ENCODE peak calls at places on chromosomes 1 and 21, in four cellular contexts. M, X, E and O are unnamed samples.

GRCh38 chr1:67429011-67429527 is 1.1 kb downstream of the SERBP1 start:
- DNase-seq in M (no peak), X (peak; percentile 30), E (no peak), O (no peak)

GRCh38 chr1:111252786-111253185 is 25.3 kb downstream of the CHI3L2 start:
- DNase-seq in M (no peak), X (no peak), E (no peak), O (no peak)

GRCh38 chr21:23837564-23837963 is 1769.7 kb downstream of the MRPL39 start:
- DNase-seq in M (no peak), X (no peak), E (no peak), O (no peak)

GRCh38 chr1:23177438-23178380 is 9.1 kb upstream of the LUZP1 start:
- DNase-seq in M (peak; percentile 43), X (peak; percentile 84), E (peak; percentile 25), O (peak; percentile 85)

GRCh38 chr1:228084325-228084724 is 1.8 kb downstream of the ARF1 start:
- DNase-seq in M (no peak), X (no peak), E (no peak), O (no peak)

GRCh38 chr1:60419023-60419422 is 345.5 kb upstream of the C1orf87 start:
- DNase-seq in M (no peak), X (no peak), E (no peak), O (no peak)

GRCh38 chr1:154765970-154766369 is 104.1 kb downstream of the KCNN3 start:
- DNase-seq in M (peak; percentile 63), X (peak; percentile 57), E (peak; percentile 35), O (no peak)

GRCh38 chr1:19028110-19028509 is 71.6 kb upstream of the IFFO2 start:
- DNase-seq in M (no peak), X (no peak), E (no peak), O (no peak)

GRCh38 chr1:9207715-9208114 is 26.9 kb upstream of the H6PD start:
- DNase-seq in M (no peak), X (no peak), E (no peak), O (no peak)

GRCh38 chr1:213041443-213041842 is 9.6 kb upstream of the RPS6KC1 start:
- DNase-seq in M (no peak), X (no peak), E (no peak), O (no peak)

GRCh38 chr1:212498243-212498642 is 65.5 kb downstream of the NENF start:
- DNase-seq in M (peak; percentile 35), X (no peak), E (no peak), O (no peak)

GRCh38 chr1:193433599-193433998 is 247.2 kb upstream of the B3GALT2 start:
- DNase-seq in M (no peak), X (no peak), E (no peak), O (no peak)

GRCh38 chr21:32819702-32820101 is 48.1 kb upstream of the PAXBP1 start:
- DNase-seq in M (no peak), X (no peak), E (no peak), O (no peak)

GRCh38 chr1:20994176-20994575 is 182.5 kb downstream of the EIF4G3 start:
- DNase-seq in M (no peak), X (no peak), E (no peak), O (no peak)

GRCh38 chr1:183544598-183545297 is 45.5 kb downstream of the NCF2 start:
- DNase-seq in M (no peak), X (no peak), E (no peak), O (no peak)

GRCh38 chr21:16310191-16310590 is 580.4 kb downstream of the USP25 start:
- DNase-seq in M (no peak), X (no peak), E (no peak), O (no peak)

GRCh38 chr1:38559180-38559874 is 300.2 kb downstream of the RRAGC start:
- DNase-seq in M (no peak), X (no peak), E (no peak), O (no peak)

GRCh38 chr1:225762002-225762441 is 15.6 kb upstream of the SRP9 start:
- DNase-seq in M (peak; percentile 59), X (no peak), E (no peak), O (no peak)

GRCh38 chr1:244065960-244066388 is 14.9 kb downstream of the ZBTB18 start:
- DNase-seq in M (no peak), X (no peak), E (no peak), O (no peak)

GRCh38 chr1:244065063-244065788 is 14.1 kb downstream of the ZBTB18 start:
- DNase-seq in M (peak; percentile 40), X (no peak), E (peak; percentile 37), O (no peak)

GRCh38 chr1:244067893-244068292 is 16.8 kb downstream of the ZBTB18 start:
- DNase-seq in M (no peak), X (no peak), E (peak; percentile 50), O (no peak)

GRCh38 chr1:244068563-244068962 is 17.5 kb downstream of the ZBTB18 start:
- DNase-seq in M (no peak), X (no peak), E (no peak), O (no peak)

GRCh38 chr1:244066954-244067716 is 16.1 kb downstream of the ZBTB18 start:
- DNase-seq in M (no peak), X (no peak), E (no peak), O (peak; percentile 58)
- TF ChIP-seq RNF2 in M (no peak), X (no peak), E (no peak), O (no peak)

DNA sequence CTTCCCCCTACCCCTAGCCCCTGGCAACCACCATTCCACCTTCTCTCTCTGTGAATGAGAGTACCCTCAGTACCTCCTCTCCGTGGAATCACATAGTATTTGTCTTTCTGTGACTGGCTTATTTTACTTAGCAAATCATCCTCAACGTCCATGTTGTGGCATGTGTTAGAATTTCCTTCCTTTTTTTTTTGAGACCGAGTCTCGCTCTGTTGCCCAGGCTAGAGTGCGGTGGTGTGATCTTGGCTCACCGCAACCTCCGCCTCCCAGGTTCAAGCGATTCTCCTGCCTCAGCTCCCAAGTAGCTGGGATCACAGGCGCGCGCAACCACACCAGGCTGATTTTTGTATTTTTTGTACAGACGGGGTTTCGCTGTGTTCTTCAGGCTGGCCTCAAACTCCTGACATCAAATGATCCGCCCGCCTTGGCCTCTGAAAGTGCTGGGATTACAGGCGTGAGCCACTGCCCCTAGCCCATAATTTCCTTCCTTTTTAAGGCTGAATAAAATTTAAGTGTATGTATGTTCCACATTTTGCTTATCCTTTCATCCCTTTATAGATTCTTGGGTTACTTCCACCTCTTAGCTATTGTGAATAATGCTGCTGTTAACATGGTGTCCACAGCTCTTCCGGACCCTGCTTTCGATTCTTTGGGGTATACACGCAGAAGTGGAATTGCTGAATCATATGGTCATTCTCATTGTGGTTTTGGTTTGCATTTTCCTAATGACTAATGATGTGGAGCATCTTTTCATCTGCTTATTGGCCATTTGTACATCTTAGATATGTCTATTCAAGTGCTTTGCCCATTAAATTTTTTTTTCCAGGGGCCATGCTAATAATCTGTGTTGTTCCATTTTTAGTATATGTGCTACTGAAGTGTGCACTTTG is 32.3 kb downstream of the ERRFI1 start:
- DNase-seq in M (no peak), X (no peak), E (no peak), O (no peak)
- TF ChIP-seq RNF2 in M (no peak), X (no peak), E (no peak), O (no peak)

GRCh38 chr1:152777510-152778137 is 2.7 kb downstream of the LCE1F start:
- DNase-seq in M (peak; percentile 48), X (peak; percentile 46), E (peak; percentile 30), O (no peak)
- TF ChIP-seq RNF2 in M (no peak), X (no peak), E (no peak), O (no peak)

GRCh38 chr1:3588395-3588794 is 22.9 kb downstream of the MEGF6 start:
- DNase-seq in M (no peak), X (no peak), E (no peak), O (no peak)

GRCh38 chr1:3584915-3585314 is 26.4 kb downstream of the MEGF6 start:
- DNase-seq in M (no peak), X (no peak), E (no peak), O (no peak)

GRCh38 chr1:3590145-3590768 is 21.1 kb downstream of the MEGF6 start:
- DNase-seq in M (no peak), X (no peak), E (no peak), O (no peak)

GRCh38 chr1:3585940-3586568 is 25.3 kb downstream of the MEGF6 start:
- DNase-seq in M (no peak), X (no peak), E (no peak), O (no peak)

DNA sequence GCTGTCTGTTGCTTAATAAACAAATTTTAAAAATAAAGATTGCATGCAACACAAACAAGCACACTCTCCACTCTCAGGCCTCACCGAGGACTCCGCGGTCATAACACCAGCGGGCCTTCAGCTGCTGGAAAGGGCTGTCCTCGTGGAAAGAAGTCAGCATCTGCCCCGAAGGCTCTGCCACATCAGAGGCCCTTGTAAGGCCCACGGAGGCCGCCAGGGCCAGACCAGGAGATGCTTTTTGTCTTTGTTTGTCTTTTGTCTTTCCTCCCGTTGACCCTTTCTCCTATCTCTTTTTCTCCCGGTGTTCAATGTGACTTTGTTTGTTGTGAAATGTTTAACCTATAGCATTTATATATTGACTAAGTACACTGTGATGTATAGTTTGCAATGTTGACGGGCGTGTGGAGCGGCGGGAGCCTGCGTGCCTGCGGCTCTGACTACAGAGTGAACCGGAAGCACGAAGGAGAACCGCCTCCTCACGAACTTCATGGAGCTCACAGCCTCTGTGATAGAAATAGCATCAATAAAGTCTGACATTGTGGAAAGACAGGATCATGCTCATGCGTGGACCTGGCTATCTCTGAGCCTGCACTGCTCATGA is 24.1 kb downstream of the MEGF6 start:
- DNase-seq in M (peak; percentile 45), X (no peak), E (peak; percentile 41), O (no peak)
- TF ChIP-seq RNF2 in M (no peak), X (no peak), E (no peak), O (no peak)

GRCh38 chr1:24421502-24421901 is 5.9 kb downstream of the NIPAL3 start:
- DNase-seq in M (no peak), X (no peak), E (peak; percentile 16), O (no peak)
- TF ChIP-seq RNF2 in M (no peak), X (no peak), E (no peak), O (no peak)

GRCh38 chr1:99936071-99936470 is 33.7 kb upstream of the SLC35A3 start:
- DNase-seq in M (no peak), X (no peak), E (no peak), O (no peak)

GRCh38 chr1:99934801-99935200 is 35.0 kb upstream of the SLC35A3 start:
- DNase-seq in M (no peak), X (no peak), E (no peak), O (no peak)

DNA sequence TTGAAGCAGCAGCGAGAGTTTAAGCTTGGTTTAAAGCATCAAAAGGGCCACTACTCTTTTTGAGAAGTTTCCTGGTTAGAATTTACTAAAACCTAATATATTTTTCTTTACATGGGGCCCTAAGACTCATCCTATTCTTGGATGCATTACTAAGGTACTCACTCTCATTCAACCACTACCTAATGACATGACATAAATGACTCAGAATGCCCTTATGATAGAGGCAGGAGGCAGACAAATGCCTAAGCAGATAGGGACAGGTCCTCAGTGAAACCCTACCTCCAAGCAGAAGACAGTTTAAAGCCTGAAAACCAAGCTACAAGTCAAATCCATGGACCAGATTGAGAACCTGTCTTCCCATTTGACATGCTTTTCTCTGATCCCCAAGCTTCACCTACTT is 34.3 kb upstream of the SLC35A3 start:
- DNase-seq in M (no peak), X (no peak), E (no peak), O (no peak)
- TF ChIP-seq RNF2 in M (no peak), X (no peak), E (no peak), O (no peak)